ENCODE peak calls at places on chromosomes 1 and 21, in four cellular contexts. O is colonic mucosa, C is progenitor cell of endocrine pancreas, T is DND-41. F is an unnamed sample.

GRCh38 chr1:15153184-15153841 is at the start of gene TMEM51:
- DNase-seq in O (peak), C (peak), T (no peak), F (no peak)

GRCh38 chr1:230140221-230141001 is 73.4 kb downstream of the GALNT2 start:
- DNase-seq in O (peak), C (no peak), T (no peak), F (no peak)

GRCh38 chr1:119147626-119148180 is 7.2 kb upstream of the WARS2 start:
- DNase-seq in O (no peak), C (no peak), T (no peak), F (no peak)

GRCh38 chr21:38784458-38785266 is 21.1 kb upstream of the ETS2 start:
- DNase-seq in O (no peak), C (no peak), T (no peak), F (no peak)

GRCh38 chr1:112337028-112337531 is 58.9 kb upstream of the CTTNBP2NL start:
- DNase-seq in O (peak), C (no peak), T (peak), F (no peak)

GRCh38 chr1:207027221-207027777 is 5.3 kb downstream of the C1orf116 start:
- DNase-seq in O (peak), C (no peak), T (no peak), F (no peak)

GRCh38 chr1:7224644-7225043 is 439.4 kb downstream of the CAMTA1 start:
- DNase-seq in O (peak), C (no peak), T (no peak), F (no peak)

GRCh38 chr1:119732465-119733168 is 20.9 kb downstream of the PHGDH start:
- DNase-seq in O (no peak), C (no peak), T (no peak), F (no peak)

GRCh38 chr21:37568916-37569315 is 202.3 kb downstream of the DYRK1A start:
- DNase-seq in O (no peak), C (no peak), T (no peak), F (no peak)

GRCh38 chr1:16208270-16208987 is 4.0 kb downstream of the ARHGEF19 start:
- DNase-seq in O (no peak), C (no peak), T (no peak), F (no peak)

GRCh38 chr1:230425252-230426061 is 675 bp downstream of the PGBD5 start:
- DNase-seq in O (no peak), C (peak), T (no peak), F (no peak)

GRCh38 chr1:235074335-235075120 is 54.1 kb downstream of the TOMM20 start:
- DNase-seq in O (peak), C (no peak), T (no peak), F (peak)

GRCh38 chr1:93585059-93585966 is 96.3 kb downstream of the BCAR3 start:
- DNase-seq in O (peak), C (peak), T (no peak), F (no peak)

GRCh38 chr1:161738627-161739287 is 10.8 kb upstream of the DUSP12 start:
- DNase-seq in O (peak), C (no peak), T (peak), F (peak)

GRCh38 chr1:231776006-231776707 is 149.6 kb downstream of the DISC1 start:
- DNase-seq in O (no peak), C (no peak), T (no peak), F (no peak)

GRCh38 chr21:42665026-42665425 is 11.6 kb downstream of the PDE9A start:
- DNase-seq in O (no peak), C (no peak), T (no peak), F (no peak)

GRCh38 chr1:167330601-167331293 is 110.1 kb downstream of the POU2F1 start:
- DNase-seq in O (no peak), C (no peak), T (no peak), F (no peak)

GRCh38 chr1:60984066-60984799 is 98.1 kb upstream of the NFIA start:
- DNase-seq in O (no peak), C (no peak), T (no peak), F (no peak)

GRCh38 chr1:86436041-86436440 is 12.1 kb downstream of the CLCA2 start:
- DNase-seq in O (no peak), C (no peak), T (no peak), F (no peak)

GRCh38 chr1:9239622-9240401 is 5.2 kb downstream of the H6PD start:
- DNase-seq in O (peak), C (no peak), T (peak), F (no peak)

GRCh38 chr1:18257775-18258174 is 150.2 kb downstream of the IGSF21 start:
- DNase-seq in O (no peak), C (no peak), T (no peak), F (no peak)

GRCh38 chr1:52142220-52143153 is 598 bp downstream of the ZFYVE9 start:
- DNase-seq in O (peak), C (peak), T (peak), F (no peak)

GRCh38 chr1:157363660-157364140 is 188.6 kb downstream of the FCRL5 start:
- DNase-seq in O (peak), C (no peak), T (peak), F (no peak)

GRCh38 chr1:108130812-108131211 is 69.3 kb downstream of the SLC25A24 start:
- DNase-seq in O (no peak), C (no peak), T (no peak), F (no peak)

GRCh38 chr1:115314765-115315164 is 23.3 kb downstream of the NGF start:
- DNase-seq in O (no peak), C (no peak), T (no peak), F (no peak)

GRCh38 chr1:110243581-110243980 is 33.5 kb downstream of the KCNC4 start:
- DNase-seq in O (no peak), C (no peak), T (no peak), F (peak)

GRCh38 chr1:39047374-39048229 is 21.5 kb downstream of the NDUFS5 start:
- DNase-seq in O (no peak), C (no peak), T (peak), F (no peak)

GRCh38 chr1:175839678-175840669 is 96.6 kb upstream of the TNR start:
- DNase-seq in O (peak), C (no peak), T (no peak), F (no peak)

GRCh38 chr1:20405893-20406604 is 80.0 kb downstream of the CAMK2N1 start:
- DNase-seq in O (no peak), C (no peak), T (no peak), F (no peak)

DNA sequence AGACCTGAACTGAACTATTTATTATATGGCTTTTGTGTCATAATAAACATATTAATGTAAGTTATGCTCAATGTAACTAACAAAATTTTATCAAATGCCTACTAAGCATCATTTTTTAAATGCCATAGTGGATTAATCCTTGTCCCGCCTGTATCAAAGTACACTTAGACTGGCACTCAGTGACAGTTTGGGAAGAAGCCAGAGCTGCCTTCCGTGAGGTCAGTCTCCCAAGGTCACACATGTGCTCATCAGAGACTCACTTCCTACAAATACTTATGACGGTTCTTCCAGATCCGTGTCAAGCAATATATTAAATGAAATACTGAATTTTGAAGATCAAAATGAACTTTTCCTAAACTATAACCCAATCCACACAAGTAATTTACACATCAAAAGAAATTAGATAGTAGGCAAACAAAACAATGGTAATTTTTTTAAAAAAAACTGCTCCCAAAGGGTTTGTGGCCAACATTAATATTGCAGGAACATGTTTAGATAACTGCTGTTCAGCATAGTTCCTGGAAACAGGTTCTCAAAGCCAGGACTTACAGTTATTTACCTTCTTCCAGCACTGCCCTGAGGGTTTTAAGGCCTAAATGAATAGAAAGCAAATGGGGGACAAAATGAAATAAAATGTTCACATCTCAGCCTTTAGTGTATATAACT is 27.2 kb downstream of the WLS start:
- DNase-seq in O (no peak), C (no peak), T (no peak), F (no peak)
- TF ChIP-seq CTCF in O (no peak), C (no peak), T (no peak), F (no peak)

DNA sequence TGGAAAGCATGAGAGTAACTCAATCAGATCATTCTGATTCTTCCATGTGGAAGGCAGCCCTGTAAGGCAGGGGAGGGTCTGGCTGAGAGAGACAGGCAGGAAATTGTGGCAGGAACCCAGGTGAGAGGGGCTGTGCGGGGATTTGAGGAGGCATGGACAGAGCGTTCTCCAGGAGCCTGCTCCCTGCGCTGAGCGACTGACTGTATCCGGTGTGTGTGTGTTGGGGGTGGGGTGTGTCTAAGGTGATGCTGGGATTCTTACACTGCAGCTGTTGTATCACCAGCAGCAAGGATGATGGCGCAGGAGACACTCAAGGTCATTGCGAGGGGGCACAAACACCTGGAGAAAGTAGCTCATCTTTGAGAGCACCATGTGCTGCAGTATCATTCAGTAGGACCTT is 128.5 kb downstream of the RHOU start:
- DNase-seq in O (peak), C (no peak), T (no peak), F (no peak)
- TF ChIP-seq CTCF in O (no peak), C (no peak), T (no peak), F (no peak)

GRCh38 chr1:25817840-25818501 is 1.8 kb upstream of the MTFR1L start:
- DNase-seq in O (no peak), C (no peak), T (no peak), F (no peak)
- TF ChIP-seq CTCF in O (no peak), C (peak), T (peak), F (no peak)

DNA sequence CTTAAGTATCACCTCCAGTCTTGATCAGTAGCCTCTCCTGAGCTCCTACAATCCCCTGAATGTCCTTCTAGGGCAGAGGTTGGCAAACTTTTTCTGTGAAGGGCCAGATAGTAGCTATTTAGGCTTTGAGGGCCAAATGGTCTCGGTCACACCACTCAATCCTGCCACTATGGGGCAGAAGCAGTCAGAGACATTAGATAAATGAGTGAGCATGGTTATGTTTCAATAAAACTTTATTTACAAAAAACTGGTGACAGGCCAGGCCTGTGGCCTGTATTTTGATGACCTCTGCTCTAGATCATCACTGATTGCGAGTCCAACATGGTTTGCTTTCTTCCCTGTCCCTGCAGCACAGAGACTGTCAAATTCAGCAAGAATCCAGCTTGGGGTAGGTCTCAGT is 36.3 kb downstream of the LRP8 start:
- DNase-seq in O (no peak), C (no peak), T (no peak), F (no peak)
- TF ChIP-seq CTCF in O (no peak), C (no peak), T (no peak), F (no peak)

F was measured in activated B cell treated with CpG ODN at 0.5 μM for 24 hours.